ENCODE peak calls at places on chromosomes 16 and 17, in seven cellular contexts. Y is GM12878, W is SK-N-SH, S is GM12891, G is K562, N is H1, J is HepG2. L is an unnamed sample.
A peak's percentile ranks its signal among the peaks of the same experiment; 100 is the strongest.

GRCh38 chr16:86117756-86118155 is 218.8 kb downstream of the IRF8 start:
- DNase-seq in Y (no peak), W (peak; percentile 49), S (no peak), G (no peak), N (no peak), J (no peak), L (no peak)

GRCh38 chr17:78421534-78422266 is 43.3 kb downstream of the PGS1 start:
- DNase-seq in Y (peak; percentile 7), W (peak; percentile 98), S (peak; percentile 90), G (peak; percentile 92), N (peak; percentile 65), J (peak; percentile 100), L (peak; percentile 88)

GRCh38 chr16:8864480-8864879 is 4.3 kb downstream of the CARHSP1 start:
- DNase-seq in Y (no peak), W (no peak), S (no peak), G (no peak), N (no peak), J (no peak), L (no peak)

GRCh38 chr17:50205111-50205821 is 3.8 kb upstream of the COL1A1 start:
- DNase-seq in Y (no peak), W (no peak), S (no peak), G (no peak), N (no peak), J (no peak), L (peak; percentile 2)

GRCh38 chr17:75361344-75361743 is 44.1 kb downstream of the GRB2 start:
- DNase-seq in Y (no peak), W (no peak), S (no peak), G (no peak), N (no peak), J (no peak), L (no peak)

GRCh38 chr17:1473170-1473569 is 17.1 kb upstream of the CRK start:
- DNase-seq in Y (no peak), W (no peak), S (no peak), G (no peak), N (no peak), J (no peak), L (no peak)

GRCh38 chr17:37188157-37188556 is 187.6 kb upstream of the C17orf78 start:
- DNase-seq in Y (no peak), W (no peak), S (no peak), G (no peak), N (no peak), J (no peak), L (no peak)

GRCh38 chr17:76612977-76613851 is 27.6 kb upstream of the ST6GALNAC2 start:
- DNase-seq in Y (no peak), W (no peak), S (no peak), G (peak; percentile 62), N (peak; percentile 51), J (peak; percentile 94), L (no peak)

GRCh38 chr17:13351046-13351445 is 250.7 kb downstream of the HS3ST3A1 start:
- DNase-seq in Y (no peak), W (no peak), S (no peak), G (no peak), N (no peak), J (no peak), L (no peak)

GRCh38 chr16:77469639-77470038 is 34.8 kb upstream of the ADAMTS18 start:
- DNase-seq in Y (no peak), W (no peak), S (no peak), G (no peak), N (no peak), J (no peak), L (no peak)

GRCh38 chr17:77872714-77873517 is 85.6 kb upstream of the TNRC6C start:
- DNase-seq in Y (no peak), W (peak; percentile 82), S (no peak), G (no peak), N (no peak), J (no peak), L (no peak)

GRCh38 chr17:47993031-47993546 is 22.2 kb downstream of the CDK5RAP3 start:
- DNase-seq in Y (no peak), W (no peak), S (no peak), G (no peak), N (no peak), J (no peak), L (no peak)

GRCh38 chr17:55296171-55296695 is 31.5 kb downstream of the HLF start:
- DNase-seq in Y (no peak), W (no peak), S (no peak), G (no peak), N (no peak), J (no peak), L (no peak)
- TF ChIP-seq TAF1 in Y (no peak), W (no peak), S (no peak), G (no peak), N (no peak), J (no peak), L (no peak)

GRCh38 chr16:82252582-82252981 is 82.6 kb upstream of the MPHOSPH6 start:
- DNase-seq in Y (no peak), W (no peak), S (no peak), G (no peak), N (no peak), J (no peak), L (no peak)

GRCh38 chr16:82248677-82249076 is 78.7 kb upstream of the MPHOSPH6 start:
- DNase-seq in Y (no peak), W (no peak), S (no peak), G (no peak), N (no peak), J (no peak), L (no peak)

DNA sequence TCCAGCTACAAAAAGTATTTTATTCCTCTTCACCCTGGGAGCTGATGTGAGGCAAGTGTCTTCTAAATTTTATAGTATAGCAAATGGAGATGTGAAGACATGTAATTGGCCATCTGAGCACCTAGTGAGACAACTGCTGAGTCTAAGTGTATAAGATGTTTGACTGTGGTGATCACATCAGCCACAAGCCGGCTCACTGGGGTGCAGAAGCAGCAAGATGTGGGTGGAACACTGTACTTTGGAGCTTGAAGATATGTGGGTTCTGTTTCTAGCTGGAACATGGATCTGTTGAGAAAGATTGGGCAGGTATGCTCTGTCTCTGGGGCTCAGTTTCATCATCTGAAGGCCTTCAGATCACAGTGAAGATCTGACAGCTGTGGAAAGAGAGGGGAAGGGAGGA is 78.2 kb upstream of the MPHOSPH6 start:
- DNase-seq in Y (no peak), W (no peak), S (no peak), G (no peak), N (no peak), J (no peak), L (no peak)
- TF ChIP-seq TAF1 in Y (no peak), W (no peak), S (no peak), G (no peak), N (no peak), J (no peak), L (no peak)

GRCh38 chr16:24731722-24732419 is 2.4 kb downstream of the TNRC6A start:
- DNase-seq in Y (no peak), W (no peak), S (no peak), G (no peak), N (no peak), J (peak; percentile 83), L (no peak)

GRCh38 chr16:24728891-24729242 is 584 bp upstream of the TNRC6A start:
- DNase-seq in Y (no peak), W (peak; percentile 13), S (peak; percentile 3), G (no peak), N (no peak), J (no peak), L (no peak)

GRCh38 chr16:24730914-24731313 is 1.5 kb downstream of the TNRC6A start:
- DNase-seq in Y (no peak), W (no peak), S (no peak), G (no peak), N (no peak), J (no peak), L (no peak)

GRCh38 chr16:24729243-24729966 is at the start of gene TNRC6A:
- DNase-seq in Y (peak; percentile 36), W (peak; percentile 97), S (peak; percentile 91), G (peak; percentile 94), N (peak; percentile 43), J (peak; percentile 86), L (peak; percentile 92)

GRCh38 chr16:24729967-24730815 is 740 bp downstream of the TNRC6A start:
- DNase-seq in Y (no peak), W (peak; percentile 80), S (no peak), G (peak; percentile 76), N (no peak), J (no peak), L (no peak)
- TF ChIP-seq TAF1 in Y (no peak), W (no peak), S (no peak), G (no peak), N (no peak), J (no peak), L (no peak)

GRCh38 chr16:71225145-71225544 is 5.4 kb downstream of the HYDIN start:
- DNase-seq in Y (no peak), W (no peak), S (no peak), G (no peak), N (no peak), J (no peak), L (no peak)

GRCh38 chr16:71229344-71229743 is 1.2 kb downstream of the HYDIN start:
- DNase-seq in Y (no peak), W (no peak), S (no peak), G (no peak), N (no peak), J (no peak), L (no peak)

GRCh38 chr16:71230122-71230845 is at the start of gene HYDIN:
- DNase-seq in Y (no peak), W (peak; percentile 91), S (no peak), G (peak; percentile 67), N (peak; percentile 61), J (peak; percentile 15), L (no peak)

GRCh38 chr16:71226229-71227141 is 4.0 kb downstream of the HYDIN start:
- DNase-seq in Y (no peak), W (no peak), S (no peak), G (no peak), N (no peak), J (no peak), L (no peak)
- TF ChIP-seq TAF1 in Y (no peak), W (no peak), S (no peak), G (no peak), N (no peak), J (no peak), L (no peak)

GRCh38 chr17:57422574-57423164 is 166.3 kb downstream of the MSI2 start:
- DNase-seq in Y (peak; percentile 77), W (no peak), S (no peak), G (no peak), N (no peak), J (no peak), L (no peak)
- TF ChIP-seq TAF1 in Y (no peak), W (no peak), S (no peak), G (no peak), N (no peak), J (no peak), L (no peak)

GRCh38 chr17:83180996-83181481 is 101.6 kb downstream of the METRNL start:
- DNase-seq in Y (no peak), W (peak; percentile 81), S (no peak), G (no peak), N (no peak), J (no peak), L (no peak)
- TF ChIP-seq TAF1 in Y (no peak), W (no peak), S (no peak), G (no peak), N (no peak), J (no peak), L (no peak)

DNA sequence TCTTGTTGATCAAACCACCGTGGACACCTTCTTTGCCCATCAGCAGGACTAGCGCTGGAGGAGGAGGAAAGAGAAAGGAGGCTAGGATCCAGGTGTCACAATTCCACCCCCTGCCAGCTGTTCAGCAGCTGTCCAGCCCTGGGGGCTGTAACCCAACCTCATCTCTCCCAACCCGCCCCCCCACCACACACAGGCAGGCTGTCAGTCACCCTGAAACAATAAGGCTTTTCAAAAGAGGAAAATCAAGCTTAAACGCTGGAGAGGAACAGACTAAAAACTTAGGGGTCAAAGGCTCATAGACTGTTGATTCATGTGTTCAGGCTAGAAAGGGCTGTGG is 2.4 kb downstream of the PFN1 start:
- DNase-seq in Y (no peak), W (no peak), S (no peak), G (no peak), N (no peak), J (no peak), L (no peak)
- TF ChIP-seq TAF1 in Y (no peak), W (no peak), S (no peak), G (no peak), N (no peak), J (no peak), L (no peak)